ENCODE peak calls at places on chromosomes 1 and 21, in four cellular contexts. One of them, this sample, is unnamed.
A peak's percentile ranks its signal among the peaks of the same experiment; 100 is the strongest.

GRCh38 chr1:182611787-182612186 is 7.6 kb upstream of the RGS16 start:
- DNase-seq in cardiac fibroblast: no peak
- DNase-seq in AG04450: no peak
- DNase-seq in cardiac muscle cell: no peak
- DNase-seq in this sample: no peak

GRCh38 chr1:18232052-18232451 is 124.5 kb downstream of the IGSF21 start:
- DNase-seq in AG04450: no peak
- DNase-seq in cardiac muscle cell: no peak
- DNase-seq in cardiac fibroblast: peak; percentile 5
- DNase-seq in this sample: no peak

GRCh38 chr21:43693981-43694380 is 24.9 kb upstream of the PDXK start:
- DNase-seq in AG04450: no peak
- DNase-seq in cardiac muscle cell: no peak
- DNase-seq in cardiac fibroblast: no peak
- DNase-seq in this sample: no peak

GRCh38 chr1:164726235-164726634 is 167.3 kb downstream of the PBX1 start:
- DNase-seq in AG04450: peak; percentile 85
- DNase-seq in cardiac muscle cell: no peak
- DNase-seq in cardiac fibroblast: peak; percentile 96
- DNase-seq in this sample: no peak

GRCh38 chr1:9942399-9942938 is 722 bp downstream of the LZIC start:
- DNase-seq in cardiac muscle cell: peak; percentile 67
- DNase-seq in cardiac fibroblast: peak; percentile 74
- DNase-seq in AG04450: peak; percentile 10
- DNase-seq in this sample: peak; percentile 48

GRCh38 chr1:201357636-201358348 is 19.7 kb downstream of the TNNT2 start:
- DNase-seq in AG04450: no peak
- DNase-seq in cardiac muscle cell: peak; percentile 36
- DNase-seq in cardiac fibroblast: no peak
- DNase-seq in this sample: no peak

GRCh38 chr1:234886081-234886874 is 242.4 kb downstream of the TOMM20 start:
- DNase-seq in cardiac fibroblast: peak; percentile 62
- DNase-seq in AG04450: no peak
- DNase-seq in cardiac muscle cell: no peak
- DNase-seq in this sample: no peak

GRCh38 chr1:71593523-71593922 is 512.7 kb upstream of the ZRANB2 start:
- DNase-seq in AG04450: no peak
- DNase-seq in cardiac muscle cell: no peak
- DNase-seq in cardiac fibroblast: peak; percentile 27
- DNase-seq in this sample: no peak

GRCh38 chr1:207890136-207890738 is 20.7 kb downstream of the CD34 start:
- DNase-seq in cardiac muscle cell: no peak
- DNase-seq in AG04450: no peak
- DNase-seq in cardiac fibroblast: peak; percentile 93
- DNase-seq in this sample: no peak

GRCh38 chr1:172469717-172470116 is 25.8 kb upstream of the PIGC start:
- DNase-seq in cardiac fibroblast: no peak
- DNase-seq in cardiac muscle cell: no peak
- DNase-seq in AG04450: no peak
- DNase-seq in this sample: no peak

GRCh38 chr21:36320421-36321324 is 676 bp downstream of the MORC3 start:
- DNase-seq in AG04450: peak; percentile 21
- DNase-seq in cardiac muscle cell: peak; percentile 74
- DNase-seq in cardiac fibroblast: peak; percentile 67
- DNase-seq in this sample: no peak

GRCh38 chr1:195765099-195765498 is 843.1 kb downstream of the KCNT2 start:
- DNase-seq in cardiac fibroblast: no peak
- DNase-seq in cardiac muscle cell: no peak
- DNase-seq in AG04450: no peak
- DNase-seq in this sample: no peak

GRCh38 chr21:28704746-28705145 is 287.9 kb downstream of the LTN1 start:
- DNase-seq in AG04450: no peak
- DNase-seq in cardiac muscle cell: peak; percentile 24
- DNase-seq in cardiac fibroblast: no peak
- DNase-seq in this sample: no peak

GRCh38 chr1:18118078-18118477 is 10.5 kb downstream of the IGSF21 start:
- DNase-seq in cardiac muscle cell: no peak
- DNase-seq in AG04450: no peak
- DNase-seq in cardiac fibroblast: no peak
- DNase-seq in this sample: no peak

GRCh38 chr1:115189814-115190541 is 100.7 kb upstream of the TSPAN2 start:
- DNase-seq in cardiac muscle cell: no peak
- DNase-seq in AG04450: peak; percentile 64
- DNase-seq in cardiac fibroblast: peak; percentile 72
- DNase-seq in this sample: no peak

GRCh38 chr1:9815150-9815549 is 8.6 kb downstream of the CLSTN1 start:
- DNase-seq in AG04450: no peak
- DNase-seq in cardiac muscle cell: no peak
- DNase-seq in cardiac fibroblast: no peak
- DNase-seq in this sample: no peak

GRCh38 chr1:193674292-193674944 is 488.0 kb upstream of the B3GALT2 start:
- DNase-seq in cardiac muscle cell: no peak
- DNase-seq in cardiac fibroblast: no peak
- DNase-seq in AG04450: no peak
- DNase-seq in this sample: no peak

GRCh38 chr1:58290685-58291372 is 255.7 kb downstream of the OMA1 start:
- DNase-seq in AG04450: no peak
- DNase-seq in cardiac muscle cell: peak; percentile 84
- DNase-seq in cardiac fibroblast: peak; percentile 2
- DNase-seq in this sample: no peak

GRCh38 chr1:178052650-178053461 is 41.0 kb upstream of the RASAL2 start:
- DNase-seq in cardiac muscle cell: no peak
- DNase-seq in cardiac fibroblast: peak; percentile 28
- DNase-seq in AG04450: no peak
- DNase-seq in this sample: no peak

GRCh38 chr1:234532511-234532922 is 53.5 kb upstream of the TARBP1 start:
- DNase-seq in AG04450: no peak
- DNase-seq in cardiac muscle cell: no peak
- DNase-seq in cardiac fibroblast: peak; percentile 65
- DNase-seq in this sample: no peak

GRCh38 chr1:5877683-5878530 is 114.3 kb downstream of the NPHP4 start:
- DNase-seq in AG04450: no peak
- DNase-seq in cardiac muscle cell: no peak
- DNase-seq in cardiac fibroblast: no peak
- DNase-seq in this sample: no peak

GRCh38 chr1:63435136-63435535 is 67.7 kb downstream of the ALG6 start:
- DNase-seq in AG04450: no peak
- DNase-seq in cardiac muscle cell: no peak
- DNase-seq in cardiac fibroblast: no peak
- DNase-seq in this sample: no peak

GRCh38 chr1:66834926-66835325 is 33.9 kb upstream of the INSL5 start:
- DNase-seq in AG04450: no peak
- DNase-seq in cardiac fibroblast: no peak
- DNase-seq in cardiac muscle cell: no peak
- DNase-seq in this sample: no peak

GRCh38 chr1:179550753-179551682 is 24.7 kb downstream of the NPHS2 start:
- DNase-seq in cardiac fibroblast: peak; percentile 83
- DNase-seq in AG04450: peak; percentile 7
- DNase-seq in cardiac muscle cell: no peak
- DNase-seq in this sample: peak; percentile 19

GRCh38 chr21:15063821-15064575 is 802 bp downstream of the NRIP1 start:
- DNase-seq in cardiac fibroblast: peak; percentile 46
- DNase-seq in cardiac muscle cell: peak; percentile 72
- DNase-seq in AG04450: no peak
- DNase-seq in this sample: no peak

GRCh38 chr1:176466514-176466913 is 3.5 kb downstream of the PAPPA2 start:
- DNase-seq in cardiac muscle cell: peak; percentile 43
- DNase-seq in AG04450: no peak
- DNase-seq in cardiac fibroblast: no peak
- DNase-seq in this sample: no peak

GRCh38 chr1:180842890-180843289 is 69.8 kb upstream of the KIAA1614 start:
- DNase-seq in cardiac fibroblast: peak; percentile 82
- DNase-seq in cardiac muscle cell: no peak
- DNase-seq in AG04450: no peak
- DNase-seq in this sample: no peak

GRCh38 chr1:93758842-93759515 is 77.3 kb upstream of the BCAR3 start:
- DNase-seq in AG04450: no peak
- DNase-seq in cardiac fibroblast: peak; percentile 93
- DNase-seq in cardiac muscle cell: no peak
- DNase-seq in this sample: no peak

GRCh38 chr1:161013591-161014513 is 7.1 kb downstream of the F11R start:
- DNase-seq in cardiac fibroblast: peak; percentile 92
- DNase-seq in cardiac muscle cell: no peak
- DNase-seq in AG04450: peak; percentile 32
- DNase-seq in this sample: peak; percentile 77

GRCh38 chr1:27970401-27970800 is 10.6 kb downstream of the XKR8 start:
- DNase-seq in cardiac fibroblast: peak; percentile 86
- DNase-seq in cardiac muscle cell: no peak
- DNase-seq in AG04450: peak; percentile 54
- DNase-seq in this sample: no peak
- H3K4me3 ChIP-seq in cardiac fibroblast: no peak overlapping the region
- H3K4me3 ChIP-seq in cardiac muscle cell: no peak overlapping the region
- H3K4me3 ChIP-seq in AG04450: no peak overlapping the region
- H3K4me3 ChIP-seq in this sample: no peak overlapping the region

DNA sequence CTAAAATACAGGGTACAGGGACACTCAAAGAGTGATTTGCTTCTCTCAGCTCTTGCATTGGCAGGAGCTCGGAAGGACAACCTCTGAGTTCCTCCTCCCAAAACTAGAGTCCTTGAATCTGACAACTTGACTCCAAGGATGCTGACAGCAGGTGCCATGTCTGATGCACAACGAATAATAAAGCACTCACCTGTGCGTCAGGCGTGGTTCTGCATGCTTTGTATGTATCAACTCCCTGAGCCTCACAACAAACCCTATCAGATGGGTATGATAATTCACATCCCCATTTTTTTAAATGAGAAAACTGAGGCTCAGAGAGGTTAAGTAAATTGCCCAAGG is 1.4 kb downstream of the LAPTM5 start:
- DNase-seq in AG04450: no peak
- DNase-seq in cardiac muscle cell: no peak
- DNase-seq in cardiac fibroblast: no peak
- DNase-seq in this sample: no peak
- H3K4me3 ChIP-seq in AG04450: no peak overlapping the region
- H3K4me3 ChIP-seq in cardiac muscle cell: no peak overlapping the region
- H3K4me3 ChIP-seq in cardiac fibroblast: no peak overlapping the region
- H3K4me3 ChIP-seq in this sample: peak overlapping the region; percentile 92

GRCh38 chr1:214029796-214030195 is 42.0 kb downstream of the PROX1 start:
- DNase-seq in AG04450: no peak
- DNase-seq in cardiac muscle cell: peak; percentile 58
- DNase-seq in cardiac fibroblast: no peak
- DNase-seq in this sample: no peak
- H3K4me3 ChIP-seq in AG04450: no peak overlapping the region
- H3K4me3 ChIP-seq in cardiac muscle cell: no peak overlapping the region
- H3K4me3 ChIP-seq in cardiac fibroblast: no peak overlapping the region
- H3K4me3 ChIP-seq in this sample: no peak overlapping the region

DNA sequence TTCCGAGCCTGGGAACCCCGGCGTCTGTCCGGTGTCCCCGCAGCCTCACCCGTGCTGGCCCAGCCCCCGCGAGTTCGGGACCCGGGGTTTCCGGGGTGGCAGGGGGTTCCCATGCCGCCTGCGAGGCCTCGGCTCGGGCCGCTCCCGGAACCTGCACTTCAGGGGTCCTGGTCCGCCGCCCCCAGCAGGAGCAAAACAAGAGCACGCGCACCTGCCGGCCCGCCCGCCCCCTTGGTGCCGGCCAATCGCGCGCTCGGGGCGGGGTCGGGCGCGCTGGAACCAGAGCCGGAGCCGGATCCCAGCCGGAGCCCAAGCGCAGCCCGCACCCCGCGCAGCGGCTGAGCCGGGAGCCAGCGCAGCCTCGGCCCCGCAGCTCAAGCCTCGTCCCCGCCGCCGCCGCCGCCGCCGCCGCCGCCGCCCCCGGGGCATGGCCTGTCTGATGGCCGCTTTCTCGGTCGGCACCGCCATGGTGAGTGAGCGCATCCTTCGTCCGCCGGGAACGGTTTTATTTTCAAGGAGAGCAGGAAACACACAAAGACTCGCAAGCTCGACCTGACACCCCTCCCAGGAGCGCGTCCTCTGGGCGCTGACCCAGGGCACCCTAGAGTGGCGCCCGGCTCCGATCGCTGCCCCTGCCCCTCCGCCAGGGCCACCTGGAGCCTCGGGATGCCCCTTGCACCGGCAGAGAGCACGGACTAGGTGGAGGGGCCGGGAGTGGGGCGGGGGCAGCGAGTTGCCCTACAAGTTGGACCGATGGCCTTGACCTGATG is at the start of gene ABCG1:
- DNase-seq in AG04450: no peak
- DNase-seq in cardiac fibroblast: peak; percentile 27
- DNase-seq in cardiac muscle cell: peak; percentile 76
- DNase-seq in this sample: no peak
- H3K4me3 ChIP-seq in AG04450: peak within 1 kb of the TSS; percentile 55
- H3K4me3 ChIP-seq in cardiac fibroblast: peak within 1 kb of the TSS; percentile 51
- H3K4me3 ChIP-seq in cardiac muscle cell: peak within 1 kb of the TSS; percentile 78
- H3K4me3 ChIP-seq in this sample: peak within 1 kb of the TSS; percentile 58

GRCh38 chr1:27938488-27938887 is 3.7 kb downstream of the SMPDL3B start:
- DNase-seq in cardiac muscle cell: no peak
- DNase-seq in AG04450: no peak
- DNase-seq in cardiac fibroblast: no peak
- DNase-seq in this sample: no peak

GRCh38 chr1:27935721-27936120 is 921 bp downstream of the SMPDL3B start:
- DNase-seq in AG04450: no peak
- DNase-seq in cardiac muscle cell: no peak
- DNase-seq in cardiac fibroblast: no peak
- DNase-seq in this sample: no peak

GRCh38 chr1:27934818-27935549 is at the start of gene SMPDL3B:
- DNase-seq in cardiac fibroblast: no peak
- DNase-seq in cardiac muscle cell: peak; percentile 67
- DNase-seq in AG04450: no peak
- DNase-seq in this sample: no peak

GRCh38 chr1:27937524-27937836 is 2.7 kb downstream of the SMPDL3B start:
- DNase-seq in cardiac muscle cell: no peak
- DNase-seq in AG04450: no peak
- DNase-seq in cardiac fibroblast: no peak
- DNase-seq in this sample: no peak

DNA sequence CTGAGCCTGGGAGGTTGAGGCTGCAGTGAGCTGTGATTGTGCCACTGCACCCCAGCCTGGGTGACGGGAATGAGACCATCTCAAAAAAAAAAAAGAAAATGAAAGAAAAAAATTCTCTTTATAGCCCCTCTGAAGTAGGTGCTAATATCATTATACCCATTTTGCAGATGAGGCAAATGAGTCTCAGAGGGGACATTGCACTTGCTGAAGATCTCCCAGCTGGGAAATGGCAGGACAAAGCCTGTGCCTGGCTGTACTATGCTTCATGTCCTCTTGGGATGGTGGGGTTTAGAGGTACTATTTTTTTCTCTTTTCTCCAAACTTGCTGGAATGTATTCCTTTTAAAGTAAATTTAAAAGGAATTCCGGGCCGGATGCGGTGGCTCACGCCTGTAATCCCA is 1.6 kb downstream of the SMPDL3B start:
- DNase-seq in cardiac fibroblast: no peak
- DNase-seq in cardiac muscle cell: no peak
- DNase-seq in AG04450: no peak
- DNase-seq in this sample: no peak
- H3K4me3 ChIP-seq in cardiac fibroblast: no peak overlapping the region
- H3K4me3 ChIP-seq in cardiac muscle cell: no peak overlapping the region
- H3K4me3 ChIP-seq in AG04450: no peak overlapping the region
- H3K4me3 ChIP-seq in this sample: no peak overlapping the region

This sample was measured in GM12864.